ENCODE peak calls at places on chromosomes 4 and X, in four cellular contexts. S is colonic mucosa, Q is heart right ventricle, G is lung. V is an unnamed sample.
A peak's percentile ranks its signal among the peaks of the same experiment; 100 is the strongest.

GRCh38 chr4:19266566-19266965 is 985.1 kb upstream of the SLIT2 start:
- DNase-seq in S (no peak), G (no peak), Q (no peak), V (no peak)

GRCh38 chr4:158630893-158631292 is 40.8 kb downstream of the C4orf46 start:
- DNase-seq in S (peak; percentile 34), Q (no peak), G (no peak), V (no peak)

GRCh38 chr4:1752284-1753041 is 31.1 kb downstream of the TACC3 start:
- DNase-seq in Q (no peak), G (no peak), S (no peak), V (peak; percentile 53)

GRCh38 chr4:174434455-174434854 is 87.8 kb downstream of the HPGD start:
- DNase-seq in G (no peak), S (no peak), Q (no peak), V (no peak)

GRCh38 chr4:77921701-77922100 is 59.1 kb downstream of the MRPL1 start:
- DNase-seq in Q (no peak), S (no peak), G (no peak), V (no peak)

GRCh38 chrX:15158736-15159406 is 111.0 kb downstream of the ASB9 start:
- DNase-seq in Q (no peak), S (no peak), G (no peak), V (no peak)

GRCh38 chr4:159655547-159655946 is 552.7 kb downstream of the RAPGEF2 start:
- DNase-seq in S (no peak), G (no peak), Q (no peak), V (no peak)

GRCh38 chrX:107626481-107626880 is 1.8 kb upstream of the PRPS1 start:
- DNase-seq in Q (no peak), S (no peak), G (no peak), V (no peak)

GRCh38 chr4:53501561-53501960 is 89.7 kb downstream of the LNX1 start:
- DNase-seq in G (no peak), Q (no peak), S (no peak), V (no peak)

GRCh38 chr4:153535735-153536494 is 69.8 kb downstream of the TMEM131L start:
- DNase-seq in Q (no peak), G (no peak), S (no peak), V (no peak)

GRCh38 chr4:159417006-159417405 is 314.1 kb downstream of the RAPGEF2 start:
- DNase-seq in Q (no peak), S (no peak), G (no peak), V (no peak)

GRCh38 chr4:158295053-158295452 is 84.8 kb downstream of the TMEM144 start:
- DNase-seq in Q (no peak), G (no peak), S (no peak), V (no peak)

GRCh38 chr4:109432676-109433075 is 939 bp upstream of the SEC24B start:
- DNase-seq in S (no peak), G (no peak), Q (no peak), V (no peak)

GRCh38 chr4:24394041-24394440 is 190.3 kb downstream of the DHX15 start:
- DNase-seq in G (no peak), S (no peak), Q (no peak), V (no peak)

GRCh38 chr4:7786517-7786916 is 153.1 kb downstream of the AFAP1 start:
- DNase-seq in Q (no peak), G (no peak), S (no peak), V (no peak)

GRCh38 chr4:7786040-7786439 is 153.6 kb downstream of the AFAP1 start:
- DNase-seq in Q (no peak), S (no peak), G (no peak), V (no peak)

GRCh38 chr4:7783560-7783959 is 156.1 kb downstream of the AFAP1 start:
- DNase-seq in Q (no peak), S (peak; percentile 70), G (no peak), V (no peak)

GRCh38 chr4:7784131-7784870 is 155.4 kb downstream of the AFAP1 start:
- DNase-seq in Q (no peak), G (no peak), S (no peak), V (no peak)

DNA sequence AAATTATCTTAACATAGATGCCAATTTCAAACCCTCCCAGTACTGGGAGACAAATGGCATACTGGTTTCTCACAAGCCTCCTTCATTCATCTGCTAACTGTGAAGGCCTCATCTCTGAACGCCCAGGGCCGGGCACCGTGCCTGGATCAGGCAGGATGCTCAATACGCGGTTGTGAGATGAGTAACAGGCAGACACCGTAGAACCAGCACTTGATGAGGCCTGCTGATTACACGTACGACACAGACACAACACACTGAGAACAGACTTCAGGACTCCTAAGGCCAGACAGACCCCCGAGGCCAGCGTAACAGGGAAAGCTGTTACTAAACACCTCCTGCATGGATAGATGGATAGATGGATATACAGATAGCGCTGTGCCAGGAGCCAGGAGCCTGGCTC is 154.6 kb downstream of the AFAP1 start:
- DNase-seq in S (no peak), Q (no peak), G (no peak), V (no peak)
- H3K27me3 ChIP-seq in S (no peaks in the 10 kb centered on the region), Q (no peaks in the 10 kb centered on the region), G (no peaks in the 10 kb centered on the region), V (peaks cover 3% of the 10 kb centered on the region)

GRCh38 chr4:105166066-105166465 is 19.4 kb downstream of the TET2 start:
- DNase-seq in G (no peak), S (no peak), Q (no peak), V (no peak)
- H3K27me3 ChIP-seq in G (no peaks in the 10 kb centered on the region), S (no peaks in the 10 kb centered on the region), Q (no peaks in the 10 kb centered on the region), V (no peaks in the 10 kb centered on the region)

GRCh38 chr4:6204871-6205583 is 4.7 kb upstream of the JAKMIP1 start:
- DNase-seq in G (no peak), Q (no peak), S (no peak), V (no peak)
- H3K27me3 ChIP-seq in G (no peaks in the 10 kb centered on the region), Q (peaks cover 25% of the 10 kb centered on the region), S (peaks cover 2% of the 10 kb centered on the region), V (peaks cover 3% of the 10 kb centered on the region)

GRCh38 chrX:129782706-129783105 is 3.0 kb downstream of the SASH3 start:
- DNase-seq in G (no peak), Q (no peak), S (no peak), V (no peak)

GRCh38 chrX:129779747-129780146 is at the start of gene SASH3:
- DNase-seq in Q (peak; percentile 38), G (peak; percentile 62), S (no peak), V (peak; percentile 69)

GRCh38 chrX:129782015-129782495 is 2.3 kb downstream of the SASH3 start:
- DNase-seq in G (no peak), S (no peak), Q (no peak), V (no peak)

GRCh38 chrX:129780441-129781105 is 824 bp downstream of the SASH3 start:
- DNase-seq in Q (no peak), G (no peak), S (no peak), V (no peak)

GRCh38 chrX:129781134-129782014 is 1.6 kb downstream of the SASH3 start:
- DNase-seq in S (no peak), Q (peak; percentile 23), G (peak; percentile 46), V (peak; percentile 89)
- H3K27me3 ChIP-seq in S (no peaks in the 10 kb centered on the region), Q (no peaks in the 10 kb centered on the region), G (no peaks in the 10 kb centered on the region), V (no peaks in the 10 kb centered on the region)

GRCh38 chr4:145720656-145721055 is 40.7 kb downstream of the C4orf51 start:
- DNase-seq in Q (no peak), G (no peak), S (no peak), V (no peak)
- H3K27me3 ChIP-seq in Q (no peaks in the 10 kb centered on the region), G (no peaks in the 10 kb centered on the region), S (no peaks in the 10 kb centered on the region), V (peaks cover 4% of the 10 kb centered on the region)

V was measured in HL-60.